ENCODE peak calls at places on chromosomes 3 and 15, in six cellular contexts. K, V, H, U, E and S are unnamed samples. For H3K4me1, the result is how much of the 10 kb centered on the place peaks cover.

GRCh38 chr3:47035645-47036044 is 56.2 kb downstream of the NBEAL2 start:
- DNase-seq in K (no peak), V (no peak), H (peak), U (peak), E (no peak), S (no peak)

GRCh38 chr3:40108643-40109042 is 200.9 kb upstream of the EIF1B start:
- DNase-seq in K (no peak), V (no peak), H (no peak), U (no peak), E (no peak), S (no peak)

GRCh38 chr3:52177701-52178042 is 20.3 kb upstream of the ALAS1 start:
- DNase-seq in K (no peak), V (peak), H (no peak), U (no peak), E (no peak), S (peak)

GRCh38 chr15:60690350-60690961 is 211.5 kb upstream of the ICE2 start:
- DNase-seq in K (no peak), V (no peak), H (no peak), U (no peak), E (no peak), S (no peak)

GRCh38 chr15:64010719-64011118 is 35.6 kb downstream of the DAPK2 start:
- DNase-seq in K (no peak), V (peak), H (peak), U (peak), E (peak), S (peak)

GRCh38 chr15:68228143-68228970 is 1.2 kb downstream of the CLN6 start:
- DNase-seq in K (no peak), V (peak), H (peak), U (no peak), E (peak), S (no peak)

GRCh38 chr3:177483182-177483967 is 286.1 kb upstream of the TBL1XR1 start:
- DNase-seq in K (no peak), V (no peak), H (no peak), U (no peak), E (no peak), S (no peak)

GRCh38 chr3:190038050-190038631 is 82.6 kb downstream of the P3H2 start:
- DNase-seq in K (no peak), V (no peak), H (peak), U (peak), E (peak), S (peak)

GRCh38 chr15:57354436-57355123 is 21.7 kb upstream of the CGNL1 start:
- DNase-seq in K (no peak), V (no peak), H (no peak), U (no peak), E (no peak), S (peak)

GRCh38 chr3:36457667-36458066 is 77.4 kb downstream of the STAC start:
- DNase-seq in K (no peak), V (no peak), H (no peak), U (no peak), E (no peak), S (no peak)

GRCh38 chr3:149004622-149005021 is 13.3 kb downstream of the GYG1 start:
- DNase-seq in K (no peak), V (peak), H (no peak), U (peak), E (no peak), S (peak)

GRCh38 chr15:95409924-95410323 is 920.6 kb upstream of the NR2F2 start:
- DNase-seq in K (no peak), V (no peak), H (peak), U (peak), E (no peak), S (no peak)

GRCh38 chr3:188526057-188526456 is 372.1 kb downstream of the LPP start:
- DNase-seq in K (no peak), V (peak), H (no peak), U (peak), E (peak), S (peak)

GRCh38 chr15:65374334-65374733 is 3.5 kb downstream of the IGDCC3 start:
- DNase-seq in K (no peak), V (no peak), H (no peak), U (no peak), E (no peak), S (no peak)

GRCh38 chr3:129623447-129624118 is 17.1 kb upstream of the PLXND1 start:
- DNase-seq in K (peak), V (peak), H (peak), U (no peak), E (peak), S (no peak)

GRCh38 chr3:159881828-159882309 is 106.8 kb upstream of the IL12A start:
- DNase-seq in K (no peak), V (peak), H (peak), U (no peak), E (no peak), S (no peak)
- H3K4me1 ChIP-seq in K (under half), V (half or more), H (under half), U (under half), E (under half), S (under half)

GRCh38 chr3:29279830-29280229 is 1.0 kb upstream of the RBMS3 start:
- DNase-seq in K (peak), V (peak), H (peak), U (peak), E (no peak), S (peak)

GRCh38 chr3:29277249-29277648 is 3.6 kb upstream of the RBMS3 start:
- DNase-seq in K (no peak), V (no peak), H (no peak), U (no peak), E (no peak), S (no peak)

GRCh38 chr3:29280675-29281264 is at the start of gene RBMS3:
- DNase-seq in K (peak), V (peak), H (peak), U (peak), E (peak), S (peak)

GRCh38 chr3:29281265-29282228 is 676 bp downstream of the RBMS3 start:
- DNase-seq in K (peak), V (no peak), H (peak), U (peak), E (peak), S (peak)

GRCh38 chr3:29279276-29279675 is 1.6 kb upstream of the RBMS3 start:
- DNase-seq in K (no peak), V (no peak), H (no peak), U (no peak), E (no peak), S (no peak)
- H3K4me3 ChIP-seq in K (no peak), V (peak), H (no peak), U (no peak), E (no peak), S (no peak)

DNA sequence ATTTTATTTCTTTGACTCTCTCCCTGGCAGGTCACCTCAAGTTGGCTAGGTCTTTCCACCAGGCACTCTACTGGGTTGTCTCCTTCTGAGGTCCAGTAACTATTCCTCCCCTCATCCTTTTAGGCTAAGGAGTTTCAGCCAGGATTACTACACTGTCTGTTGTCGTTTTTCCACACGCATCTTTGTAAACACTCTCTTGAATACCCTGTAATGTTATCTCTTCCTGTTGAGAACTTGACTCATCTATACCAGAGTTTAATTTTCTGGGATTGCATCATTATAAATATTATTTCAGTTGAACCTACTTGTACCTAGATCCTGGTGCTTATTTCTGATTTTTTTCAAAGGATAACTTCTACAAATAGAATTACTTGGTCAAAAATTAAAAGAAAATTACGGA is 138.3 kb downstream of the SQOR start:
- DNase-seq in K (no peak), V (no peak), H (no peak), U (peak), E (no peak), S (no peak)
- H3K4me1 ChIP-seq in K (under half), V (under half), H (under half), U (under half), E (under half), S (under half)

DNA sequence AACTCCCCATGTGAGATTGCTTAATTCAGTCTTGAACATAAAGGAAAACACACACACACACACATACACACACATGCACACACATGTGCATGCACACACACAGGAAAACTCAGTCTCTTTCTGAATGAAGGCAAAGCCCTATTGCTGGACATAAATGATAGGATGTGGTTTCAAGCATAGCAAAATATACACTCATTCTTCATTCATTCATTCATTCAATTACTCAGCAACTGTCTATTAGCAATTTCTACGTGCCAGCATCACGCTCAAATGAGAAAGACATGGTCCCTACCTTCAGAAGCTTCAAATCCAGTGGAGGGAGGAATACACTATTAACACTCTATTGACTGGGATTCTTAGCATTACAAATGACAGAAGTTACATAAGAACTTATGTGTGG is 41.8 kb upstream of the UBE2E2 start:
- DNase-seq in K (no peak), V (no peak), H (no peak), U (no peak), E (no peak), S (no peak)
- H3K4me3 ChIP-seq in K (no peak), V (no peak), H (no peak), U (no peak), E (no peak), S (no peak)

GRCh38 chr15:85691350-85692240 is 103.1 kb downstream of the KLHL25 start:
- DNase-seq in K (no peak), V (no peak), H (no peak), U (no peak), E (no peak), S (peak)

GRCh38 chr15:85694086-85694485 is 100.6 kb downstream of the KLHL25 start:
- DNase-seq in K (no peak), V (no peak), H (no peak), U (no peak), E (no peak), S (peak)

GRCh38 chr15:85693277-85693676 is 101.4 kb downstream of the KLHL25 start:
- DNase-seq in K (no peak), V (no peak), H (no peak), U (no peak), E (no peak), S (no peak)

GRCh38 chr15:85690546-85691226 is 104.0 kb downstream of the KLHL25 start:
- DNase-seq in K (no peak), V (no peak), H (peak), U (no peak), E (no peak), S (peak)

GRCh38 chr15:85692873-85693272 is 101.9 kb downstream of the KLHL25 start:
- DNase-seq in K (no peak), V (no peak), H (no peak), U (no peak), E (no peak), S (peak)
- H3K4me1 ChIP-seq in K (under half), V (under half), H (under half), U (under half), E (under half), S (half or more)

DNA sequence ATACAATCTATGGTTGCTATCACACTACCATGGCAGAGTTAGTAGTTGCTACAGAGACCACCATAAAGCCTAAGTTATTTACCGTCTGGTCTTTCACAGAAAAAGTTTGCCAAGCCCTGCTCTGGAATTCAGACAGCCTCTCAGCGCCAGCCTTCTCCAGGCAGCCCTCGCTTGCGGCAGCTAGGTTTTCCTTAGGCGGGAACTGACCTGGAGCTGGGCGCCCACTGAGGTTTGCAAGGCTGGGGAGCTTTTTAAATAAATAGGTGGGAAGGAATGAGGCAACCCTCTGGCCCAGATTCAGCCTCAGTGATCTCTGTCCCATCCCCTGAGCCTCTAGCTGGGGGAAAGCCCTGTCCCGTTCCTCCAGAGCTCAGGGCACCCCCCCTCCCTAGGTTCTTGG is 1.2 kb downstream of the CTSH start:
- DNase-seq in K (no peak), V (no peak), H (no peak), U (no peak), E (no peak), S (no peak)
- H3K4me3 ChIP-seq in K (no peak), V (peak), H (no peak), U (no peak), E (no peak), S (no peak)

GRCh38 chr3:123667784-123668183 is 82.9 kb upstream of the HACD2 start:
- DNase-seq in K (no peak), V (no peak), H (peak), U (peak), E (no peak), S (no peak)
- H3K4me1 ChIP-seq in K (under half), V (under half), H (under half), U (under half), E (under half), S (under half)

GRCh38 chr3:134363381-134363755 is 10.9 kb downstream of the AMOTL2 start:
- DNase-seq in K (no peak), V (no peak), H (peak), U (no peak), E (no peak), S (no peak)
- H3K4me3 ChIP-seq in K (no peak), V (peak), H (no peak), U (no peak), E (peak), S (no peak)

DNA sequence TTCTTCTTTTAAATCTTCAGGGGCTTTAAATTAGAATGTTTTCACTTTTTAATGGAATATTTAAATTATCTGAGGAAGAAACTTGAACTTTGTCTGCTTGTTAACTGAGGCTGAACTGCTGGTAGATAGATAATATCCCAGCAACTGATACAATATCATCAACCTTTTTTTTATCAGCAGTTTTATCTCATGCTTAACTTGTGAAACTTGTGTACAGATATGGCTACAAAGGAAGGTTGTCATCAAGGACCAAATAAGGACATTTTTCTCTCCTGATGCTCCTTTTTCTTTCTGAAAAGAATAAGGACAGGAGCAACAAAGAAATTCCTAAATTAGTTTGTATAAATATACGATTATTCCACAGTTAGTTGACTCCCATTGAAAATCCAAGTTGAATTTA is 66.4 kb upstream of the KBTBD8 start:
- DNase-seq in K (no peak), V (no peak), H (no peak), U (no peak), E (no peak), S (no peak)
- H3K4me1 ChIP-seq in K (under half), V (under half), H (under half), U (under half), E (under half), S (under half)